ENCODE peak calls at places on chromosomes 1 and 21, in eight cellular contexts. U is head of caudate nucleus; M is anterior cingulate cortex; T is endothelial cell; O is RCC 7860; Y is stimulated activated CD8-positive, alpha-beta memory T cell treated with anti-CD3 and anti-CD28 coated beads, Interleukin-15, amount 100 ng/mL, for 4 hours; K is psoas muscle; G is MV-4-11. J is an unnamed sample.

GRCh38 chr1:214228976-214229375 is 52.0 kb upstream of the SMYD2 start:
- DNase-seq in Y (no peak), M (no peak), G (no peak), T (no peak), K (peak; percentile 29), O (no peak), U (no peak), J (no peak)

GRCh38 chr1:197775282-197776262 is at the start of gene DENND1B:
- DNase-seq in O (no peak), M (no peak), U (peak; percentile 62), K (peak; percentile 68), Y (peak; percentile 56), T (peak; percentile 67), G (peak; percentile 66), J (peak; percentile 85)

GRCh38 chr1:25522240-25522639 is 21.2 kb upstream of the LDLRAP1 start:
- DNase-seq in T (no peak), K (no peak), Y (no peak), O (peak; percentile 39), M (no peak), U (no peak), G (no peak), J (no peak)

GRCh38 chr1:10431065-10431730 is 965 bp downstream of the CENPS start:
- DNase-seq in O (peak; percentile 8), M (no peak), U (no peak), K (no peak), Y (no peak), G (peak; percentile 22), T (peak; percentile 27), J (peak; percentile 43)

GRCh38 chr1:168963596-168963995 is 142.9 kb upstream of the ATP1B1 start:
- DNase-seq in Y (no peak), K (no peak), O (no peak), M (no peak), G (no peak), T (no peak), U (no peak), J (no peak)

GRCh38 chr1:150194381-150195031 is 41.4 kb downstream of the ANP32E start:
- DNase-seq in Y (no peak), O (no peak), T (no peak), U (no peak), K (no peak), G (no peak), M (no peak), J (no peak)

GRCh38 chr1:30612666-30613065 is 110.7 kb downstream of the MATN1 start:
- DNase-seq in K (no peak), U (no peak), M (no peak), Y (no peak), O (no peak), T (no peak), G (no peak), J (peak; percentile 55)

GRCh38 chr21:26572668-26573381 is at the start of gene CYYR1:
- DNase-seq in M (no peak), T (peak; percentile 55), U (no peak), Y (no peak), G (no peak), O (no peak), K (peak; percentile 30), J (no peak)

GRCh38 chr1:167631987-167632680 is 2.1 kb downstream of the RCSD1 start:
- DNase-seq in O (no peak), U (no peak), T (no peak), K (no peak), M (no peak), G (peak; percentile 77), Y (no peak), J (peak; percentile 44)

GRCh38 chr21:31753949-31754348 is 22.0 kb upstream of the SCAF4 start:
- DNase-seq in T (no peak), M (no peak), U (no peak), O (no peak), Y (no peak), G (peak; percentile 90), K (no peak), J (no peak)

GRCh38 chr1:29697391-29697780 is 461.1 kb downstream of the PTPRU start:
- DNase-seq in O (no peak), Y (no peak), U (no peak), K (no peak), M (no peak), G (no peak), T (no peak), J (no peak)

GRCh38 chr1:107538502-107538901 is 397.7 kb downstream of the NTNG1 start:
- DNase-seq in K (no peak), T (no peak), U (no peak), Y (no peak), G (no peak), M (no peak), O (no peak), J (no peak)

GRCh38 chr1:230208619-230209261 is 141.7 kb downstream of the GALNT2 start:
- DNase-seq in M (no peak), U (no peak), T (no peak), Y (peak; percentile 16), K (no peak), O (no peak), G (no peak), J (no peak)

GRCh38 chr1:201655243-201655642 is 116.3 kb downstream of the NAV1 start:
- DNase-seq in Y (no peak), U (no peak), T (no peak), O (no peak), K (peak; percentile 48), G (no peak), M (no peak), J (no peak)

GRCh38 chr1:96764469-96764868 is 42.9 kb downstream of the PTBP2 start:
- DNase-seq in G (no peak), K (no peak), O (no peak), Y (no peak), M (no peak), T (no peak), U (no peak), J (no peak)

GRCh38 chr1:172466795-172467407 is 23.0 kb upstream of the PIGC start:
- DNase-seq in O (peak; percentile 74), U (no peak), K (no peak), M (no peak), T (no peak), G (no peak), Y (no peak), J (no peak)

GRCh38 chr1:218294531-218294930 is 9.4 kb downstream of the RRP15 start:
- DNase-seq in K (no peak), T (no peak), Y (no peak), M (no peak), G (no peak), U (no peak), O (no peak), J (no peak)

GRCh38 chr1:87515781-87516180 is 187.1 kb downstream of the LMO4 start:
- DNase-seq in U (no peak), Y (no peak), O (no peak), G (no peak), K (no peak), T (no peak), M (no peak), J (no peak)

GRCh38 chr1:24619376-24619775 is 23.7 kb upstream of the SRRM1 start:
- DNase-seq in G (no peak), T (no peak), K (no peak), M (no peak), O (no peak), U (peak; percentile 57), Y (no peak), J (no peak)

GRCh38 chr21:38699048-38699447 is 106.7 kb upstream of the ETS2 start:
- DNase-seq in T (peak; percentile 43), U (no peak), Y (no peak), O (no peak), G (no peak), K (no peak), M (no peak), J (no peak)

GRCh38 chr1:102919659-102920058 is 188.7 kb downstream of the COL11A1 start:
- DNase-seq in Y (no peak), T (no peak), O (no peak), M (no peak), K (no peak), U (no peak), G (no peak), J (no peak)

GRCh38 chr1:108646661-108647269 is 14.1 kb downstream of the HENMT1 start:
- DNase-seq in Y (peak; percentile 61), M (peak; percentile 40), O (no peak), K (peak; percentile 62), T (no peak), G (peak; percentile 100), U (peak; percentile 46), J (peak; percentile 92)

GRCh38 chr1:2927995-2928732 is 93.1 kb upstream of the ACTRT2 start:
- DNase-seq in G (no peak), T (no peak), Y (no peak), O (no peak), K (no peak), M (no peak), U (no peak), J (no peak)

GRCh38 chr1:220462756-220463155 is 65.2 kb upstream of the MARK1 start:
- DNase-seq in Y (no peak), U (no peak), K (no peak), G (no peak), T (no peak), O (no peak), M (no peak), J (no peak)

GRCh38 chr1:199778324-199778955 is 249.1 kb upstream of the NR5A2 start:
- DNase-seq in O (peak; percentile 85), Y (no peak), K (no peak), M (no peak), U (no peak), T (no peak), G (no peak), J (peak; percentile 63)

GRCh38 chr1:55364216-55364615 is 149.1 kb upstream of the USP24 start:
- DNase-seq in U (no peak), T (no peak), Y (no peak), K (no peak), G (peak; percentile 84), O (no peak), M (no peak), J (no peak)

GRCh38 chr1:5617179-5618015 is 374.8 kb downstream of the NPHP4 start:
- DNase-seq in Y (no peak), O (no peak), G (no peak), T (no peak), M (no peak), U (no peak), K (no peak), J (no peak)

GRCh38 chr1:191851799-191852595 is 306.3 kb upstream of the RGS18 start:
- DNase-seq in Y (no peak), G (no peak), K (no peak), O (no peak), U (no peak), M (no peak), T (no peak), J (peak; percentile 53)

GRCh38 chr1:151502035-151502728 is 9.0 kb upstream of the CGN start:
- DNase-seq in M (no peak), Y (no peak), G (no peak), T (no peak), U (no peak), K (no peak), O (no peak), J (peak; percentile 63)

GRCh38 chr1:202624088-202624780 is 86.0 kb downstream of the SYT2 start:
- DNase-seq in U (no peak), K (no peak), O (no peak), Y (no peak), G (no peak), T (no peak), M (no peak), J (no peak)

GRCh38 chr21:42258150-42258884 is 39.4 kb downstream of the ABCG1 start:
- DNase-seq in T (peak; percentile 84), G (peak; percentile 67), M (peak; percentile 34), O (peak; percentile 6), U (peak; percentile 88), K (peak; percentile 66), Y (peak; percentile 61), J (peak; percentile 83)

GRCh38 chr1:28449904-28450303 is 55.9 kb upstream of the RCC1 start:
- DNase-seq in K (no peak), M (no peak), G (peak; percentile 9), U (no peak), O (no peak), T (no peak), Y (no peak), J (peak; percentile 65)

GRCh38 chr1:115877511-115877910 is 36.6 kb upstream of the NHLH2 start:
- DNase-seq in U (no peak), G (no peak), T (peak; percentile 18), M (no peak), O (no peak), Y (no peak), K (no peak), J (no peak)

GRCh38 chr21:41653944-41654625 is 112.8 kb downstream of the RIPK4 start:
- DNase-seq in T (no peak), U (no peak), K (no peak), M (no peak), Y (no peak), O (no peak), G (no peak), J (no peak)

J was measured in OCI-M1.